ENCODE peak calls at places on chromosomes 2 and 18, in nine cellular contexts. W is stomach, E is heart left ventricle, D is gastrocnemius medialis, S is HFF-Myc, C is SK-N-SH, M is GM06990, X is WTC11, I is kidney. A is an unnamed sample.

GRCh38 chr2:232779465-232779864 is 3.1 kb upstream of the KCNJ13 start:
- DNase-seq in W (no peak), E (no peak), D (no peak), S (no peak), C (no peak), M (no peak), X (no peak), I (no peak), A (no peak)

GRCh38 chr2:165369131-165369935 is 100.2 kb upstream of the CSRNP3 start:
- DNase-seq in W (peak; percentile 56), E (no peak), D (no peak), S (no peak), C (no peak), M (no peak), X (no peak), I (no peak), A (no peak)

GRCh38 chr2:100832885-100833284 is 12.9 kb downstream of the NPAS2 start:
- DNase-seq in W (no peak), E (no peak), D (peak; percentile 73), S (no peak), C (no peak), M (no peak), X (no peak), I (no peak), A (no peak)

GRCh38 chr2:98479959-98480524 is 35.4 kb downstream of the INPP4A start:
- DNase-seq in W (peak; percentile 77), E (peak; percentile 85), D (peak; percentile 51), S (no peak), C (peak; percentile 83), M (peak; percentile 59), X (no peak), I (peak; percentile 80), A (peak; percentile 39)

GRCh38 chr2:153477096-153477555 is 1.4 kb downstream of the RPRM start:
- DNase-seq in W (no peak), E (peak; percentile 26), D (no peak), S (no peak), C (peak; percentile 56), M (no peak), X (peak; percentile 62), I (peak; percentile 49), A (peak; percentile 32)

GRCh38 chr2:193868833-193869232 is 1674.1 kb upstream of the TMEFF2 start:
- DNase-seq in W (no peak), E (no peak), D (no peak), S (no peak), C (no peak), M (no peak), X (no peak), I (no peak), A (no peak)

GRCh38 chr2:15666776-15667578 is 75.3 kb downstream of the DDX1 start:
- DNase-seq in W (no peak), E (no peak), D (no peak), S (no peak), C (no peak), M (no peak), X (no peak), I (no peak), A (no peak)

GRCh38 chr2:55809875-55810620 is 113.5 kb downstream of the EFEMP1 start:
- DNase-seq in W (no peak), E (peak; percentile 54), D (peak; percentile 49), S (no peak), C (no peak), M (no peak), X (peak; percentile 12), I (no peak), A (peak; percentile 27)

GRCh38 chr2:138293045-138293444 is 208.5 kb upstream of the SPOPL start:
- DNase-seq in W (no peak), E (no peak), D (no peak), S (no peak), C (no peak), M (no peak), X (no peak), I (no peak), A (no peak)

GRCh38 chr2:241636182-241636982 is 576 bp downstream of the THAP4 start:
- DNase-seq in W (peak; percentile 48), E (peak; percentile 48), D (no peak), S (no peak), C (peak; percentile 79), M (peak; percentile 70), X (peak; percentile 64), I (peak; percentile 86), A (no peak)

GRCh38 chr2:127588241-127588640 is 52.8 kb downstream of the MYO7B start:
- DNase-seq in W (peak; percentile 4), E (no peak), D (peak; percentile 3), S (no peak), C (no peak), M (no peak), X (no peak), I (no peak), A (peak; percentile 5)

GRCh38 chr18:60411715-60412114 is 39.1 kb upstream of the MC4R start:
- DNase-seq in W (no peak), E (no peak), D (no peak), S (no peak), C (no peak), M (no peak), X (peak; percentile 29), I (no peak), A (no peak)

GRCh38 chr18:62938006-62938405 is 222.7 kb downstream of the PHLPP1 start:
- DNase-seq in W (no peak), E (no peak), D (no peak), S (no peak), C (no peak), M (no peak), X (no peak), I (no peak), A (no peak)

GRCh38 chr2:123840016-123840415 is 185.1 kb upstream of the CNTNAP5 start:
- DNase-seq in W (no peak), E (no peak), D (no peak), S (no peak), C (no peak), M (no peak), X (no peak), I (no peak), A (no peak)

GRCh38 chr2:28539095-28539494 is 43.2 kb downstream of the PLB1 start:
- DNase-seq in W (no peak), E (no peak), D (no peak), S (no peak), C (no peak), M (no peak), X (no peak), I (no peak), A (no peak)

DNA sequence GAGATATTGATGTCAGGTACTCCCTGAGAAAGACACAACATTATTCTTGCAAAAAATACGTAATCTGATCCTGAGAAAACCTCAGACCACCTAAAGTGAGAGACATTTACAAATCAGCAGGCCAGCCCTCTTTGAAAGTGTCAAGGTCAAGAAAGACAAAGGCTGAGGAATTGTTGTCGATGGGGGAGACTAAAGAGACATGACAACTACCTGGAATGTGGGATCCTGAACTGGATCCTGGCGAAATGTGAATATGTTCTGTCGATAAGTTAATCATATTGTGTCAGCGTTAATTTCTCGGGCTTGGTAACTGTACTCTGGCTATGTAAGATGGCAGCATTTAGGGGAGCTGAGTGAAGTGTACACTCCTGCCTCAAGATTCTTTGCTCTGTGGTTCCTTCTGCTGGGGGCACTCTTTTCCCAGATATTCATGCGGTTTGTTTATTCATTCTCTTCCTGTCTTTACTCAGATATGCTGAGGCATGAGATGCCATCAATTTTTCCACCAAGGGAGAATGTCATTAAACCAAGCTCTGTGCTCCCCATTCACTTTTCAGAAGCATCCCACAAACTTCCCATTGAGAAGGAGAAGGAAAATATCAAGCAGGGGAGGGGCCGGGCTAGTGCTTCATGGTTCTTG is 154.9 kb downstream of the CAPN13 start:
- DNase-seq in W (no peak), E (no peak), D (no peak), S (no peak), C (no peak), M (no peak), X (no peak), I (no peak), A (no peak)
- TF ChIP-seq CTCF in W (no peak), E (no peak), D (no peak), S (no peak), C (no peak), M (no peak), X (no peak), I (no peak), A (no peak)

DNA sequence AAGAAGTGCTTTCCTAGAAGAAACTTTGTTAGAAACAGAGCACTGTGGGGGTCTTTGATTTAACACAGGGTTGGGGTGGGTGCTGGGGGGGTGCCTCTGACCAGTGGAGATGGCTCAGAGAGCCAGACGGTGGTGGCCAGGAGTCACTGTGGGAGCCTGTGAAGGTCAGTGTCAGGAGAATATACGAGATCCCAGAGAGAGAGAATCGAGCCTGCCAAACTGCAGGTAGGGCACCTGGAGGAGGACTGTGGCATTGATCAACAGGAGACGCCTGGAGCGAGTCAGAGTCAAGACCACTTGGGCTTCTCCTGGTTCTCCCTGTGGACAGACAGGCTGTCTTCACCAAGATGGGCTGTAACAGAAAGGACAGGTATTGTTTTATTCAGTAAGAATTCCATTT is 136.5 kb upstream of the TWIST2 start:
- DNase-seq in W (no peak), E (no peak), D (no peak), S (no peak), C (no peak), M (no peak), X (no peak), I (no peak), A (peak; percentile 20)
- TF ChIP-seq CTCF in W (no peak), E (no peak), D (no peak), S (no peak), C (no peak), M (no peak), X (no peak), I (no peak), A (no peak)

GRCh38 chr18:13726228-13726971 is at the start of the genes FAM210A and RNMT:
- DNase-seq in W (peak; percentile 96), E (peak; percentile 98), D (peak; percentile 93), S (peak; percentile 83), C (peak; percentile 90), M (peak; percentile 96), X (peak; percentile 87), I (peak; percentile 99), A (peak; percentile 90)
- TF ChIP-seq CTCF in W (no peak), E (peak; percentile 41), D (no peak), S (no peak), C (peak; percentile 17), M (no peak), X (no peak), I (peak; percentile 10), A (no peak)

GRCh38 chr2:160209457-160209856 is 9.4 kb upstream of the ITGB6 start:
- DNase-seq in W (no peak), E (no peak), D (no peak), S (peak; percentile 59), C (no peak), M (no peak), X (no peak), I (no peak), A (no peak)
- TF ChIP-seq CTCF in W (no peak), E (no peak), D (no peak), S (no peak), C (peak; percentile 32), M (no peak), X (no peak), I (no peak), A (no peak)

DNA sequence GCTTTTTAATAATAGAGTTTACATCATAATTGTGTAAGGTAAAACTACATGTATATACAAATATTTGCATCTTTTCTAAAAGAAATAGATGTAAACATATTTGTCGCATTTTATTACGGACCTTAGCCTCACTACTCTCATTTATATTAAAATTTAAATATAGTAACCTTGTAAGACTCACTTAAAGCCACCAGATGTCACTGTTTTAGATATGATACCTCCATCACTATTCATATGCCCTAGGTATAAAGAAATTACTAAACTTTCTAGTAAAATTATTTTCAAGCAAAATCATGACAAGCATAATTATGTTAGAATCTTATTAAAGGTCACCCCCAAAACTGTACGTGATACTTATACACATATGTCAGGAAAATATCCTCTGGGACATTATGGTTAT is 674.3 kb upstream of the REG3G start:
- DNase-seq in W (no peak), E (no peak), D (no peak), S (no peak), C (peak; percentile 3), M (no peak), X (no peak), I (no peak), A (no peak)
- TF ChIP-seq CTCF in W (no peak), E (no peak), D (no peak), S (no peak), C (peak; percentile 58), M (no peak), X (no peak), I (no peak), A (no peak)